ENCODE peak calls at places on chromosome 15, in four cellular contexts. O, M, B and J are unnamed samples.

GRCh38 chr15:91940466-91941381 is 87.2 kb downstream of the SLCO3A1 start:
- DNase-seq in O (no peak), M (no peak), B (no peak), J (no peak)

GRCh38 chr15:67017318-67017717 is 48.1 kb upstream of the SMAD3 start:
- DNase-seq in O (no peak), M (no peak), B (no peak), J (no peak)

GRCh38 chr15:70382762-70383458 is 285.2 kb upstream of the TLE3 start:
- DNase-seq in O (no peak), M (no peak), B (no peak), J (no peak)

GRCh38 chr15:39555885-39556284 is 25.0 kb upstream of the THBS1 start:
- DNase-seq in O (no peak), M (no peak), B (no peak), J (no peak)

GRCh38 chr15:86865920-86866319 is 786.2 kb downstream of the AGBL1 start:
- DNase-seq in O (no peak), M (no peak), B (no peak), J (no peak)

GRCh38 chr15:68032672-68033071 is 21.4 kb upstream of the PIAS1 start:
- DNase-seq in O (no peak), M (no peak), B (peak), J (no peak)

GRCh38 chr15:69280783-69281182 is 17.9 kb upstream of the PAQR5 start:
- DNase-seq in O (no peak), M (no peak), B (no peak), J (no peak)

GRCh38 chr15:46296797-46297196 is 662.0 kb downstream of the SQOR start:
- DNase-seq in O (no peak), M (no peak), B (no peak), J (no peak)

GRCh38 chr15:73989001-73989798 is 2.9 kb downstream of the STOML1 start:
- DNase-seq in O (no peak), M (no peak), B (no peak), J (no peak)

GRCh38 chr15:93102211-93102610 is 13.2 kb upstream of the RGMA start:
- DNase-seq in O (no peak), M (no peak), B (no peak), J (no peak)

GRCh38 chr15:74307827-74308642 is 59.4 kb downstream of the CYP11A1 start:
- DNase-seq in O (peak), M (no peak), B (no peak), J (peak)

GRCh38 chr15:83545803-83546534 is 98.8 kb downstream of the SH3GL3 start:
- DNase-seq in O (no peak), M (no peak), B (no peak), J (no peak)

GRCh38 chr15:98957655-98958054 is 49.9 kb downstream of the PGPEP1L start:
- DNase-seq in O (no peak), M (no peak), B (no peak), J (no peak)

GRCh38 chr15:31740203-31740602 is 290.1 kb upstream of the CHRNA7 start:
- DNase-seq in O (no peak), M (peak), B (no peak), J (no peak)

GRCh38 chr15:70742928-70743327 is 20.4 kb downstream of the UACA start:
- DNase-seq in O (no peak), M (no peak), B (no peak), J (no peak)

GRCh38 chr15:97200161-97200560 is 760.3 kb upstream of the ARRDC4 start:
- DNase-seq in O (no peak), M (no peak), B (no peak), J (no peak)

GRCh38 chr15:83694030-83694429 is 40.1 kb downstream of the ADAMTSL3 start:
- DNase-seq in O (no peak), M (no peak), B (no peak), J (no peak)

GRCh38 chr15:68668926-68669600 is 90.3 kb downstream of the CORO2B start:
- DNase-seq in O (no peak), M (no peak), B (no peak), J (no peak)

GRCh38 chr15:74889390-74889881 is 406 bp upstream of the MPI start:
- DNase-seq in O (peak), M (no peak), B (no peak), J (no peak)

GRCh38 chr15:40441736-40442531 is 1.2 kb downstream of the BAHD1 start:
- DNase-seq in O (peak), M (no peak), B (no peak), J (no peak)

GRCh38 chr15:40963201-40963600 is 9.9 kb downstream of the CHAC1 start:
- DNase-seq in O (no peak), M (no peak), B (no peak), J (no peak)

GRCh38 chr15:99412082-99412481 is 153.7 kb upstream of the MEF2A start:
- DNase-seq in O (no peak), M (no peak), B (no peak), J (no peak)

GRCh38 chr15:42138968-42139386 is 17.5 kb downstream of the PLA2G4F start:
- DNase-seq in O (no peak), M (no peak), B (no peak), J (peak)

GRCh38 chr15:84840741-84841429 is 23.7 kb downstream of the ALPK3 start:
- DNase-seq in O (no peak), M (no peak), B (no peak), J (peak)

GRCh38 chr15:87155771-87156170 is 1076.1 kb downstream of the AGBL1 start:
- DNase-seq in O (no peak), M (no peak), B (no peak), J (no peak)

GRCh38 chr15:52417501-52417900 is 111.2 kb downstream of the MYO5A start:
- DNase-seq in O (no peak), M (no peak), B (no peak), J (no peak)

GRCh38 chr15:62163847-62164499 is 1.1 kb downstream of the C2CD4B start:
- DNase-seq in O (no peak), M (no peak), B (no peak), J (no peak)

GRCh38 chr15:52252781-52253180 is 42.8 kb downstream of the MYO5C start:
- DNase-seq in O (no peak), M (no peak), B (no peak), J (peak)

GRCh38 chr15:40481671-40482070 is 10.9 kb downstream of the CHST14 start:
- DNase-seq in O (no peak), M (no peak), B (no peak), J (no peak)

GRCh38 chr15:91369823-91370222 is 269.8 kb downstream of the SV2B start:
- DNase-seq in O (no peak), M (no peak), B (no peak), J (no peak)

DNA sequence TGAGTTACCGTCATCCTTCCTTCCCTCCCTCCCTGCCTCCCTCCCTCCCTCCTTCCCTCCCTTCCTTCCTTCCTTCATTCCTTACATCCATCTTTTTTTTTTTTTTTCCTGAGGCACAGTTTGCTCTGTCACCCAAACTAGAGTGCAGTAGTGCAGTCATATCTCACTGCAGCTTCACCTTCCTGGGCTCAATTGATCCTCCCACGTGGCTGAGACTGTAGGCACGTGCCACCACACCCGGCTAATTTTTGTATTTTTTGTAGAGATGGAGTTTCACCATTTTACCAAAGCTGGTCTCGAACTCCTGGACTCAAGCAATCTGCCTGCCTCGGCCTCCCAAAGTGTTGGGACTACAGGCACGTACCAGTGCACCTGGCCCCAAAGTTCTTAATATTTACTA is 25.8 kb downstream of the USP3 start:
- DNase-seq in O (no peak), M (no peak), B (no peak), J (no peak)
- TF ChIP-seq BRCA1 in O (no peak), M (no peak), B (no peak), J (no peak)

GRCh38 chr15:89002281-89002761 is 85.9 kb upstream of the ABHD2 start:
- DNase-seq in O (peak), M (no peak), B (peak), J (peak)
- TF ChIP-seq BRCA1 in O (no peak), M (no peak), B (no peak), J (no peak)

DNA sequence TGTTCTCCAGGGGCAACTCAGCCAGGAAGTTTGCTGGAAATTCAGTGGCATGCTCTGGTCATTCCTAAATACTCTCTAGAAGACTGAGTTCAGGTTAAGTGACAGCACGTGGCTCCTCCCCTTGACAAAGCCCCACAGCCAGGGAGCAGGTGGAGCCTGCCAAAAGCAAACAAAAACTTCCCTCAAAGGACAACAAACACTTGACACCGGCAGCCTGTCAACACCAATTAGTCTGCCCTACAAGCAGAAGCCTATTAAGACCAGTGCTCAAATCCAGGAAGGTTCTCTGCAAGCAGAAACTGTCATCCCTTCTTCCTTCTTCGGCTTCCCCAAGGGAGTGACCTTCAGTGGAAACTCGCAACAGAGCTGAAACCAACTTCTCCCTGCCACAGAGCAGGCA is 5.0 kb downstream of the MEX3B start:
- DNase-seq in O (peak), M (no peak), B (no peak), J (no peak)
- TF ChIP-seq BRCA1 in O (no peak), M (no peak), B (no peak), J (no peak)

GRCh38 chr15:100705065-100705464 is 102.7 kb downstream of the ASB7 start:
- DNase-seq in O (no peak), M (no peak), B (no peak), J (no peak)
- TF ChIP-seq BRCA1 in O (no peak), M (no peak), B (no peak), J (no peak)

GRCh38 chr15:79853492-79854328 is 43.1 kb downstream of the MTHFS start:
- DNase-seq in O (peak), M (peak), B (peak), J (peak)
- TF ChIP-seq BRCA1 in O (no peak), M (no peak), B (no peak), J (no peak)

GRCh38 chr15:80773122-80773551 is 6.0 kb upstream of the CEMIP start:
- DNase-seq in O (no peak), M (no peak), B (no peak), J (no peak)
- TF ChIP-seq BRCA1 in O (no peak), M (no peak), B (no peak), J (no peak)